ENCODE peak calls at places on chromosome 20, in seven cellular contexts. One of them, this sample, is unnamed.

GRCh38 chr20:7346562-7346961 is 579.1 kb downstream of the BMP2 start:
- DNase-seq in NCI-H1105 treated with DMSO at 0.1 percent for 48 hours: no peak
- DNase-seq in aorta: no peak
- DNase-seq in posterior cingulate gyrus: no peak
- DNase-seq in ureter: no peak
- DNase-seq in retina: no peak
- DNase-seq in NCI-H2029: no peak
- DNase-seq in this sample: no peak

GRCh38 chr20:5282561-5282960 is 34.2 kb downstream of the PROKR2 start:
- DNase-seq in NCI-H1105 treated with DMSO at 0.1 percent for 48 hours: no peak
- DNase-seq in aorta: no peak
- DNase-seq in posterior cingulate gyrus: no peak
- DNase-seq in ureter: no peak
- DNase-seq in retina: no peak
- DNase-seq in NCI-H2029: no peak
- DNase-seq in this sample: no peak

GRCh38 chr20:63292292-63292701 is 689 bp upstream of the COL20A1 start:
- DNase-seq in NCI-H1105 treated with DMSO at 0.1 percent for 48 hours: no peak
- DNase-seq in aorta: no peak
- DNase-seq in posterior cingulate gyrus: no peak
- DNase-seq in ureter: no peak
- DNase-seq in retina: no peak
- DNase-seq in NCI-H2029: no peak
- DNase-seq in this sample: no peak

GRCh38 chr20:49851991-49852390 is 39.4 kb downstream of the SLC9A8 start:
- DNase-seq in NCI-H1105 treated with DMSO at 0.1 percent for 48 hours: no peak
- DNase-seq in aorta: peak
- DNase-seq in posterior cingulate gyrus: no peak
- DNase-seq in ureter: no peak
- DNase-seq in retina: no peak
- DNase-seq in NCI-H2029: no peak
- DNase-seq in this sample: no peak

GRCh38 chr20:49169547-49169946 is 18.6 kb downstream of the STAU1 start:
- DNase-seq in NCI-H1105 treated with DMSO at 0.1 percent for 48 hours: no peak
- DNase-seq in aorta: no peak
- DNase-seq in posterior cingulate gyrus: no peak
- DNase-seq in ureter: no peak
- DNase-seq in retina: no peak
- DNase-seq in NCI-H2029: no peak
- DNase-seq in this sample: no peak

GRCh38 chr20:32513031-32513866 is 71.9 kb downstream of the NOL4L start:
- DNase-seq in NCI-H1105 treated with DMSO at 0.1 percent for 48 hours: no peak
- DNase-seq in aorta: no peak
- DNase-seq in posterior cingulate gyrus: no peak
- DNase-seq in ureter: no peak
- DNase-seq in retina: no peak
- DNase-seq in NCI-H2029: no peak
- DNase-seq in this sample: no peak

GRCh38 chr20:12956303-12956702 is 52.5 kb upstream of the SPTLC3 start:
- DNase-seq in NCI-H1105 treated with DMSO at 0.1 percent for 48 hours: no peak
- DNase-seq in aorta: no peak
- DNase-seq in posterior cingulate gyrus: no peak
- DNase-seq in ureter: no peak
- DNase-seq in retina: no peak
- DNase-seq in NCI-H2029: no peak
- DNase-seq in this sample: no peak

GRCh38 chr20:44832724-44833123 is 22.4 kb upstream of the RIMS4 start:
- DNase-seq in NCI-H1105 treated with DMSO at 0.1 percent for 48 hours: peak
- DNase-seq in aorta: no peak
- DNase-seq in posterior cingulate gyrus: no peak
- DNase-seq in ureter: no peak
- DNase-seq in retina: peak
- DNase-seq in NCI-H2029: no peak
- DNase-seq in this sample: no peak

GRCh38 chr20:58458342-58459057 is 56.7 kb downstream of the APCDD1L start:
- DNase-seq in NCI-H1105 treated with DMSO at 0.1 percent for 48 hours: no peak
- DNase-seq in aorta: no peak
- DNase-seq in posterior cingulate gyrus: no peak
- DNase-seq in ureter: no peak
- DNase-seq in retina: no peak
- DNase-seq in NCI-H2029: no peak
- DNase-seq in this sample: no peak

GRCh38 chr20:56504373-56505005 is 20.1 kb upstream of the FAM209A start:
- DNase-seq in NCI-H1105 treated with DMSO at 0.1 percent for 48 hours: no peak
- DNase-seq in aorta: no peak
- DNase-seq in posterior cingulate gyrus: no peak
- DNase-seq in ureter: no peak
- DNase-seq in retina: no peak
- DNase-seq in NCI-H2029: no peak
- DNase-seq in this sample: no peak

GRCh38 chr20:63830821-63831593 is at the start of gene ZBTB46:
- DNase-seq in NCI-H1105 treated with DMSO at 0.1 percent for 48 hours: peak
- DNase-seq in aorta: no peak
- DNase-seq in posterior cingulate gyrus: no peak
- DNase-seq in ureter: no peak
- DNase-seq in retina: no peak
- DNase-seq in NCI-H2029: no peak
- DNase-seq in this sample: no peak

GRCh38 chr20:21623074-21623780 is 82.2 kb upstream of the PAX1 start:
- DNase-seq in NCI-H1105 treated with DMSO at 0.1 percent for 48 hours: no peak
- DNase-seq in aorta: no peak
- DNase-seq in posterior cingulate gyrus: no peak
- DNase-seq in ureter: no peak
- DNase-seq in retina: no peak
- DNase-seq in NCI-H2029: no peak
- DNase-seq in this sample: no peak

GRCh38 chr20:38094373-38094775 is 60.8 kb downstream of the RPRD1B start:
- DNase-seq in NCI-H1105 treated with DMSO at 0.1 percent for 48 hours: no peak
- DNase-seq in aorta: peak
- DNase-seq in posterior cingulate gyrus: no peak
- DNase-seq in ureter: no peak
- DNase-seq in retina: no peak
- DNase-seq in NCI-H2029: no peak
- DNase-seq in this sample: peak

GRCh38 chr20:36908603-36909002 is 32.7 kb downstream of the TLDC2 start:
- DNase-seq in NCI-H1105 treated with DMSO at 0.1 percent for 48 hours: no peak
- DNase-seq in aorta: no peak
- DNase-seq in posterior cingulate gyrus: no peak
- DNase-seq in ureter: no peak
- DNase-seq in retina: no peak
- DNase-seq in NCI-H2029: no peak
- DNase-seq in this sample: no peak

GRCh38 chr20:48904566-48905321 is 16.8 kb upstream of the ARFGEF2 start:
- DNase-seq in NCI-H1105 treated with DMSO at 0.1 percent for 48 hours: peak
- DNase-seq in aorta: no peak
- DNase-seq in posterior cingulate gyrus: peak
- DNase-seq in ureter: peak
- DNase-seq in retina: peak
- DNase-seq in NCI-H2029: peak
- DNase-seq in this sample: peak

GRCh38 chr20:62303327-62304226 is 780 bp downstream of the ADRM1 start:
- DNase-seq in NCI-H1105 treated with DMSO at 0.1 percent for 48 hours: no peak
- DNase-seq in aorta: no peak
- DNase-seq in posterior cingulate gyrus: no peak
- DNase-seq in ureter: no peak
- DNase-seq in retina: peak
- DNase-seq in NCI-H2029: no peak
- DNase-seq in this sample: no peak

GRCh38 chr20:59175861-59176260 is 12.2 kb downstream of the ZNF831 start:
- DNase-seq in NCI-H1105 treated with DMSO at 0.1 percent for 48 hours: no peak
- DNase-seq in aorta: no peak
- DNase-seq in posterior cingulate gyrus: no peak
- DNase-seq in ureter: no peak
- DNase-seq in retina: no peak
- DNase-seq in NCI-H2029: no peak
- DNase-seq in this sample: no peak

GRCh38 chr20:58818585-58819285 is 32.0 kb downstream of the GNAS-AS1 start:
- DNase-seq in NCI-H1105 treated with DMSO at 0.1 percent for 48 hours: no peak
- DNase-seq in aorta: no peak
- DNase-seq in posterior cingulate gyrus: no peak
- DNase-seq in ureter: no peak
- DNase-seq in retina: no peak
- DNase-seq in NCI-H2029: no peak
- DNase-seq in this sample: peak

GRCh38 chr20:57651977-57652864 is 32.0 kb upstream of the ZBP1 start:
- DNase-seq in NCI-H1105 treated with DMSO at 0.1 percent for 48 hours: no peak
- DNase-seq in aorta: no peak
- DNase-seq in posterior cingulate gyrus: no peak
- DNase-seq in ureter: peak
- DNase-seq in retina: peak
- DNase-seq in NCI-H2029: no peak
- DNase-seq in this sample: no peak

GRCh38 chr20:62923669-62924566 is 2.4 kb downstream of the DIDO1 start:
- DNase-seq in NCI-H1105 treated with DMSO at 0.1 percent for 48 hours: no peak
- DNase-seq in aorta: no peak
- DNase-seq in posterior cingulate gyrus: no peak
- DNase-seq in ureter: no peak
- DNase-seq in retina: no peak
- DNase-seq in NCI-H2029: no peak
- DNase-seq in this sample: no peak